ENCODE peak calls at places on chromosomes 12 and 14, in six cellular contexts. W is thoracic aorta, F is tibial artery, T is cardiac muscle cell, X is stomach, J is heart left ventricle. S is an unnamed sample.

GRCh38 chr14:51593397-51593796 is 58.3 kb upstream of the FRMD6 start:
- DNase-seq in W (no peak), F (no peak), T (peak; percentile 55), X (no peak), J (no peak), S (no peak)

GRCh38 chr14:69629225-69630127 is 18.1 kb downstream of the SUSD6 start:
- DNase-seq in W (no peak), F (no peak), T (no peak), X (no peak), J (no peak), S (no peak)

GRCh38 chr12:93862424-93862823 is 185.2 kb downstream of the CRADD start:
- DNase-seq in W (no peak), F (no peak), T (peak; percentile 16), X (no peak), J (no peak), S (no peak)

GRCh38 chr14:69133206-69134125 is 19.5 kb downstream of the DCAF5 start:
- DNase-seq in W (no peak), F (no peak), T (peak; percentile 85), X (no peak), J (no peak), S (no peak)

GRCh38 chr14:61417141-61417540 is 95.8 kb downstream of the PRKCH start:
- DNase-seq in W (no peak), F (no peak), T (no peak), X (no peak), J (no peak), S (no peak)

GRCh38 chr14:99190696-99191662 is 81.0 kb downstream of the BCL11B start:
- DNase-seq in W (no peak), F (no peak), T (no peak), X (no peak), J (no peak), S (no peak)

GRCh38 chr12:93032748-93033147 is 103.7 kb upstream of the EEA1 start:
- DNase-seq in W (no peak), F (no peak), T (peak; percentile 6), X (no peak), J (no peak), S (no peak)

GRCh38 chr12:132561784-132562156 is 48.6 kb downstream of the LRCOL1 start:
- DNase-seq in W (no peak), F (no peak), T (no peak), X (peak; percentile 36), J (no peak), S (no peak)

GRCh38 chr12:85445060-85445938 is 165.3 kb downstream of the ALX1 start:
- DNase-seq in W (no peak), F (no peak), T (no peak), X (no peak), J (no peak), S (no peak)

GRCh38 chr12:123122649-123123048 is 28.2 kb downstream of the PITPNM2 start:
- DNase-seq in W (no peak), F (no peak), T (no peak), X (no peak), J (no peak), S (no peak)

GRCh38 chr12:31228811-31229792 is 96.8 kb downstream of the SINHCAF start:
- DNase-seq in W (no peak), F (peak; percentile 77), T (no peak), X (peak; percentile 89), J (peak; percentile 42), S (peak; percentile 35)
- H3K27me3 ChIP-seq in W (no peaks in the 10 kb centered on the region), F (no peaks in the 10 kb centered on the region), T (no peaks in the 10 kb centered on the region), X (no peaks in the 10 kb centered on the region), J (no peaks in the 10 kb centered on the region), S (no peaks in the 10 kb centered on the region)

GRCh38 chr12:57235728-57236131 is 6.2 kb downstream of the SHMT2 start:
- DNase-seq in W (no peak), F (no peak), T (no peak), X (no peak), J (no peak), S (no peak)

GRCh38 chr12:57237952-57238853 is 8.7 kb downstream of the SHMT2 start:
- DNase-seq in W (no peak), F (peak; percentile 75), T (no peak), X (no peak), J (peak; percentile 41), S (peak; percentile 56)

GRCh38 chr12:57237653-57237951 is 8.1 kb downstream of the SHMT2 start:
- DNase-seq in W (no peak), F (no peak), T (no peak), X (no peak), J (no peak), S (no peak)

GRCh38 chr12:57236224-57236924 is 6.9 kb downstream of the SHMT2 start:
- DNase-seq in W (no peak), F (no peak), T (no peak), X (no peak), J (no peak), S (no peak)

GRCh38 chr12:57236925-57237652 is 7.6 kb downstream of the SHMT2 start:
- DNase-seq in W (no peak), F (peak; percentile 90), T (no peak), X (no peak), J (peak; percentile 70), S (peak; percentile 71)
- H3K27me3 ChIP-seq in W (peaks cover 18% of the 10 kb centered on the region), F (peaks cover 32% of the 10 kb centered on the region), T (peaks cover 91% of the 10 kb centered on the region), X (peaks cover 73% of the 10 kb centered on the region), J (no peaks in the 10 kb centered on the region), S (peaks cover 48% of the 10 kb centered on the region)

GRCh38 chr12:49335955-49336644 is 888 bp downstream of the C1QL4 start:
- DNase-seq in W (no peak), F (no peak), T (no peak), X (no peak), J (no peak), S (no peak)
- H3K27me3 ChIP-seq in W (peaks cover 6% of the 10 kb centered on the region), F (peaks cover 78% of the 10 kb centered on the region), T (peaks cover 100% of the 10 kb centered on the region), X (peaks cover 92% of the 10 kb centered on the region), J (peaks cover 32% of the 10 kb centered on the region), S (peaks cover 98% of the 10 kb centered on the region)

GRCh38 chr14:100569734-100570251 is 17.4 kb downstream of the BEGAIN start:
- DNase-seq in W (no peak), F (no peak), T (no peak), X (no peak), J (no peak), S (no peak)
- H3K27me3 ChIP-seq in W (no peaks in the 10 kb centered on the region), F (peaks cover 95% of the 10 kb centered on the region), T (peaks cover 89% of the 10 kb centered on the region), X (peaks cover 100% of the 10 kb centered on the region), J (peaks cover 15% of the 10 kb centered on the region), S (peaks cover 75% of the 10 kb centered on the region)

DNA sequence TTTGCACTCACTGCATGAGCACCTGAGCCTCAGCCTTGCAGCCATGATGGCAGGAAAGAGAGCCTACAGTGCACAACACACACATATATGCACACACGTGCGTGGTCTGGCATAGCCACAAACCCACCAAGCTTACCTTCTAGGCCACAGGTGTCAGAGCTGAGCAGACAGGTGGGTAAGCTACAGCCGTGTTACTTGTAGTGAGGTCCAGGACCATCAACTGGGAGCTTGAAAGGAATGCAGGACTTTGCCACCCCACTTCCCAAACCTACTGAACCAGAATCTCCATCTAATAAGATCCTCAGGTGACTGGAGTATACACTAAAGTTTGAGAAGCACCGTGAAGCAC is 2.7 kb downstream of the ASIC1 start:
- DNase-seq in W (no peak), F (no peak), T (no peak), X (no peak), J (no peak), S (no peak)
- H3K27me3 ChIP-seq in W (no peaks in the 10 kb centered on the region), F (peaks cover 14% of the 10 kb centered on the region), T (peaks cover 27% of the 10 kb centered on the region), X (peaks cover 26% of the 10 kb centered on the region), J (no peaks in the 10 kb centered on the region), S (peaks cover 42% of the 10 kb centered on the region)

S was measured in heart right ventricle.